ENCODE peak calls at places on chromosomes 4 and X, in eight cellular contexts. One of them, this sample, is unnamed.
A peak's percentile ranks its signal among the peaks of the same experiment; 100 is the strongest.

GRCh38 chrX:63186137-63186536 is 165.0 kb downstream of the SPIN4 start:
- DNase-seq in right lobe of liver: no peak
- DNase-seq in MCF 10A: peak; percentile 15
- DNase-seq in tibial artery: no peak
- DNase-seq in H9: no peak
- DNase-seq in neural progenitor cell: no peak
- DNase-seq in mucosa of descending colon: no peak
- DNase-seq in HFFc6: peak; percentile 0
- DNase-seq in this sample: no peak

GRCh38 chr4:65046496-65047101 is 623.7 kb downstream of the EPHA5 start:
- DNase-seq in tibial artery: no peak
- DNase-seq in mucosa of descending colon: no peak
- DNase-seq in neural progenitor cell: no peak
- DNase-seq in HFFc6: no peak
- DNase-seq in right lobe of liver: no peak
- DNase-seq in H9: no peak
- DNase-seq in MCF 10A: peak; percentile 78
- DNase-seq in this sample: peak; percentile 18

GRCh38 chr4:77074961-77075855 is 581 bp downstream of the CCNI start:
- DNase-seq in HFFc6: peak; percentile 41
- DNase-seq in tibial artery: peak; percentile 80
- DNase-seq in mucosa of descending colon: peak; percentile 71
- DNase-seq in MCF 10A: peak; percentile 76
- DNase-seq in right lobe of liver: peak; percentile 86
- DNase-seq in H9: peak; percentile 59
- DNase-seq in neural progenitor cell: peak; percentile 80
- DNase-seq in this sample: peak; percentile 79

GRCh38 chrX:17395154-17395553 is 20.2 kb downstream of the NHS start:
- DNase-seq in MCF 10A: no peak
- DNase-seq in HFFc6: no peak
- DNase-seq in neural progenitor cell: no peak
- DNase-seq in tibial artery: no peak
- DNase-seq in mucosa of descending colon: no peak
- DNase-seq in H9: no peak
- DNase-seq in right lobe of liver: no peak
- DNase-seq in this sample: no peak

GRCh38 chrX:79325263-79325958 is 41.7 kb downstream of the ITM2A start:
- DNase-seq in mucosa of descending colon: peak; percentile 20
- DNase-seq in neural progenitor cell: peak; percentile 14
- DNase-seq in tibial artery: no peak
- DNase-seq in right lobe of liver: no peak
- DNase-seq in MCF 10A: peak; percentile 20
- DNase-seq in HFFc6: no peak
- DNase-seq in H9: peak; percentile 48
- DNase-seq in this sample: no peak

GRCh38 chrX:112043997-112044396 is 38.6 kb downstream of the TRPC5 start:
- DNase-seq in mucosa of descending colon: no peak
- DNase-seq in tibial artery: no peak
- DNase-seq in HFFc6: no peak
- DNase-seq in neural progenitor cell: peak; percentile 64
- DNase-seq in MCF 10A: peak; percentile 42
- DNase-seq in right lobe of liver: no peak
- DNase-seq in H9: no peak
- DNase-seq in this sample: no peak

GRCh38 chr4:72290737-72291136 is 258.9 kb downstream of the NPFFR2 start:
- DNase-seq in HFFc6: no peak
- DNase-seq in MCF 10A: no peak
- DNase-seq in right lobe of liver: no peak
- DNase-seq in tibial artery: no peak
- DNase-seq in mucosa of descending colon: no peak
- DNase-seq in neural progenitor cell: no peak
- DNase-seq in H9: no peak
- DNase-seq in this sample: no peak

GRCh38 chrX:40127052-40127451 is 29.3 kb upstream of the BCOR start:
- DNase-seq in mucosa of descending colon: no peak
- DNase-seq in neural progenitor cell: no peak
- DNase-seq in right lobe of liver: no peak
- DNase-seq in H9: no peak
- DNase-seq in MCF 10A: no peak
- DNase-seq in HFFc6: peak; percentile 22
- DNase-seq in tibial artery: no peak
- DNase-seq in this sample: peak; percentile 19

GRCh38 chr4:121256346-121256745 is 92.2 kb upstream of the TNIP3 start:
- DNase-seq in MCF 10A: peak; percentile 94
- DNase-seq in right lobe of liver: no peak
- DNase-seq in tibial artery: no peak
- DNase-seq in neural progenitor cell: no peak
- DNase-seq in HFFc6: peak; percentile 90
- DNase-seq in mucosa of descending colon: no peak
- DNase-seq in H9: no peak
- DNase-seq in this sample: no peak

GRCh38 chrX:69060631-69061408 is 104.4 kb downstream of the PJA1 start:
- DNase-seq in neural progenitor cell: peak; percentile 37
- DNase-seq in tibial artery: peak; percentile 22
- DNase-seq in mucosa of descending colon: peak; percentile 69
- DNase-seq in MCF 10A: peak; percentile 65
- DNase-seq in right lobe of liver: no peak
- DNase-seq in HFFc6: no peak
- DNase-seq in H9: peak; percentile 51
- DNase-seq in this sample: no peak

GRCh38 chr4:20288047-20288650 is 36.4 kb downstream of the SLIT2 start:
- DNase-seq in tibial artery: no peak
- DNase-seq in neural progenitor cell: no peak
- DNase-seq in HFFc6: no peak
- DNase-seq in right lobe of liver: no peak
- DNase-seq in MCF 10A: no peak
- DNase-seq in H9: no peak
- DNase-seq in mucosa of descending colon: no peak
- DNase-seq in this sample: no peak

GRCh38 chr4:158169516-158169915 is 3.3 kb downstream of the GASK1B start:
- DNase-seq in neural progenitor cell: no peak
- DNase-seq in mucosa of descending colon: no peak
- DNase-seq in tibial artery: no peak
- DNase-seq in H9: no peak
- DNase-seq in MCF 10A: no peak
- DNase-seq in HFFc6: no peak
- DNase-seq in right lobe of liver: no peak
- DNase-seq in this sample: no peak

GRCh38 chrX:10121787-10122186 is 35.0 kb upstream of the CLCN4 start:
- DNase-seq in mucosa of descending colon: no peak
- DNase-seq in MCF 10A: no peak
- DNase-seq in right lobe of liver: peak; percentile 56
- DNase-seq in neural progenitor cell: no peak
- DNase-seq in tibial artery: no peak
- DNase-seq in HFFc6: no peak
- DNase-seq in H9: no peak
- DNase-seq in this sample: no peak

GRCh38 chr4:3007724-3008123 is 44.4 kb downstream of the GRK4 start:
- DNase-seq in MCF 10A: no peak
- DNase-seq in tibial artery: no peak
- DNase-seq in right lobe of liver: no peak
- DNase-seq in HFFc6: no peak
- DNase-seq in neural progenitor cell: no peak
- DNase-seq in H9: no peak
- DNase-seq in mucosa of descending colon: no peak
- DNase-seq in this sample: no peak

GRCh38 chr4:3010577-3010976 is 47.2 kb downstream of the GRK4 start:
- DNase-seq in tibial artery: no peak
- DNase-seq in HFFc6: no peak
- DNase-seq in mucosa of descending colon: no peak
- DNase-seq in right lobe of liver: no peak
- DNase-seq in neural progenitor cell: no peak
- DNase-seq in H9: no peak
- DNase-seq in MCF 10A: peak; percentile 66
- DNase-seq in this sample: no peak

GRCh38 chr4:3010998-3011397 is 47.6 kb downstream of the GRK4 start:
- DNase-seq in MCF 10A: peak; percentile 75
- DNase-seq in neural progenitor cell: no peak
- DNase-seq in HFFc6: peak; percentile 89
- DNase-seq in right lobe of liver: no peak
- DNase-seq in tibial artery: peak; percentile 41
- DNase-seq in mucosa of descending colon: no peak
- DNase-seq in H9: no peak
- DNase-seq in this sample: no peak

GRCh38 chr4:3011456-3012220 is 48.3 kb downstream of the GRK4 start:
- DNase-seq in neural progenitor cell: no peak
- DNase-seq in right lobe of liver: no peak
- DNase-seq in HFFc6: no peak
- DNase-seq in mucosa of descending colon: no peak
- DNase-seq in H9: no peak
- DNase-seq in tibial artery: no peak
- DNase-seq in MCF 10A: no peak
- DNase-seq in this sample: no peak

GRCh38 chr4:3009422-3009821 is 46.1 kb downstream of the GRK4 start:
- DNase-seq in H9: peak; percentile 47
- DNase-seq in tibial artery: no peak
- DNase-seq in neural progenitor cell: peak; percentile 65
- DNase-seq in right lobe of liver: no peak
- DNase-seq in MCF 10A: peak; percentile 78
- DNase-seq in HFFc6: no peak
- DNase-seq in mucosa of descending colon: no peak
- DNase-seq in this sample: no peak
- TF ChIP-seq CTCF in H9: peak; percentile 59
- TF ChIP-seq CTCF in tibial artery: no peak
- TF ChIP-seq CTCF in neural progenitor cell: peak; percentile 46
- TF ChIP-seq CTCF in right lobe of liver: no peak
- TF ChIP-seq CTCF in MCF 10A: peak; percentile 19
- TF ChIP-seq CTCF in HFFc6: peak; percentile 45
- TF ChIP-seq CTCF in mucosa of descending colon: no peak
- TF ChIP-seq CTCF in this sample: no peak

DNA sequence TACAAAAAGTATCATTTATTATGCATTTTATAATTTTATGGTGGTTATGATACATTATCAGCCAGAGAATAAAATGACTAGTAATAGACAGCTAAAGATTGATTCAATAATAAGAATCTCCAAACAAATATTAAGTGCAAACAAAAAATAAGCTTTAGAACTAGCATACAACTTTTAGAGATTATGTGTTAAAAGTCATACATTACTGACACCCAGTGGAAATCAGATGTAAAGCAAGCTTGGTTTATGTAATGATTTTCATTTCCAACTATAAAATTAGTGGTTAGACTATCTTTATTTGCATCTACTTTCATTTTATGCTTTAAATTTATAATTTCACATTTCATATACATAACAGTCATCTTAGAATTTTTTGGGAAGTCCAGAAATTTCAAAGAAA is 57.7 kb downstream of the IL13RA2 start:
- DNase-seq in mucosa of descending colon: no peak
- DNase-seq in neural progenitor cell: peak; percentile 9
- DNase-seq in tibial artery: no peak
- DNase-seq in H9: no peak
- DNase-seq in MCF 10A: peak; percentile 27
- DNase-seq in right lobe of liver: no peak
- DNase-seq in HFFc6: peak; percentile 1
- DNase-seq in this sample: no peak
- TF ChIP-seq CTCF in mucosa of descending colon: no peak
- TF ChIP-seq CTCF in neural progenitor cell: peak; percentile 79
- TF ChIP-seq CTCF in tibial artery: peak; percentile 39
- TF ChIP-seq CTCF in H9: peak; percentile 82
- TF ChIP-seq CTCF in MCF 10A: peak; percentile 46
- TF ChIP-seq CTCF in right lobe of liver: peak; percentile 37
- TF ChIP-seq CTCF in HFFc6: peak; percentile 74
- TF ChIP-seq CTCF in this sample: no peak

GRCh38 chr4:96186593-96186992 is 346.7 kb downstream of the PDHA2 start:
- DNase-seq in MCF 10A: no peak
- DNase-seq in mucosa of descending colon: no peak
- DNase-seq in HFFc6: no peak
- DNase-seq in tibial artery: no peak
- DNase-seq in right lobe of liver: no peak
- DNase-seq in H9: no peak
- DNase-seq in neural progenitor cell: no peak
- DNase-seq in this sample: no peak
- TF ChIP-seq CTCF in MCF 10A: no peak
- TF ChIP-seq CTCF in mucosa of descending colon: no peak
- TF ChIP-seq CTCF in HFFc6: no peak
- TF ChIP-seq CTCF in tibial artery: no peak
- TF ChIP-seq CTCF in right lobe of liver: no peak
- TF ChIP-seq CTCF in H9: no peak
- TF ChIP-seq CTCF in neural progenitor cell: no peak
- TF ChIP-seq CTCF in this sample: no peak

GRCh38 chr4:145178740-145179139 is 1.6 kb downstream of the OTUD4 start:
- DNase-seq in MCF 10A: peak; percentile 24
- DNase-seq in H9: no peak
- DNase-seq in HFFc6: no peak
- DNase-seq in neural progenitor cell: no peak
- DNase-seq in mucosa of descending colon: peak; percentile 47
- DNase-seq in tibial artery: no peak
- DNase-seq in right lobe of liver: no peak
- DNase-seq in this sample: no peak

GRCh38 chr4:145179201-145179860 is 1.1 kb downstream of the OTUD4 start:
- DNase-seq in H9: peak; percentile 39
- DNase-seq in right lobe of liver: peak; percentile 85
- DNase-seq in tibial artery: peak; percentile 61
- DNase-seq in HFFc6: peak; percentile 28
- DNase-seq in MCF 10A: peak; percentile 56
- DNase-seq in mucosa of descending colon: peak; percentile 80
- DNase-seq in neural progenitor cell: peak; percentile 66
- DNase-seq in this sample: peak; percentile 40

GRCh38 chr4:145182212-145182611 is 1.8 kb upstream of the OTUD4 start:
- DNase-seq in neural progenitor cell: no peak
- DNase-seq in H9: no peak
- DNase-seq in HFFc6: no peak
- DNase-seq in right lobe of liver: no peak
- DNase-seq in tibial artery: no peak
- DNase-seq in MCF 10A: no peak
- DNase-seq in mucosa of descending colon: no peak
- DNase-seq in this sample: no peak

GRCh38 chr4:145181091-145181501 is 707 bp upstream of the OTUD4 start:
- DNase-seq in HFFc6: no peak
- DNase-seq in mucosa of descending colon: no peak
- DNase-seq in right lobe of liver: no peak
- DNase-seq in tibial artery: no peak
- DNase-seq in neural progenitor cell: no peak
- DNase-seq in H9: no peak
- DNase-seq in MCF 10A: no peak
- DNase-seq in this sample: no peak

DNA sequence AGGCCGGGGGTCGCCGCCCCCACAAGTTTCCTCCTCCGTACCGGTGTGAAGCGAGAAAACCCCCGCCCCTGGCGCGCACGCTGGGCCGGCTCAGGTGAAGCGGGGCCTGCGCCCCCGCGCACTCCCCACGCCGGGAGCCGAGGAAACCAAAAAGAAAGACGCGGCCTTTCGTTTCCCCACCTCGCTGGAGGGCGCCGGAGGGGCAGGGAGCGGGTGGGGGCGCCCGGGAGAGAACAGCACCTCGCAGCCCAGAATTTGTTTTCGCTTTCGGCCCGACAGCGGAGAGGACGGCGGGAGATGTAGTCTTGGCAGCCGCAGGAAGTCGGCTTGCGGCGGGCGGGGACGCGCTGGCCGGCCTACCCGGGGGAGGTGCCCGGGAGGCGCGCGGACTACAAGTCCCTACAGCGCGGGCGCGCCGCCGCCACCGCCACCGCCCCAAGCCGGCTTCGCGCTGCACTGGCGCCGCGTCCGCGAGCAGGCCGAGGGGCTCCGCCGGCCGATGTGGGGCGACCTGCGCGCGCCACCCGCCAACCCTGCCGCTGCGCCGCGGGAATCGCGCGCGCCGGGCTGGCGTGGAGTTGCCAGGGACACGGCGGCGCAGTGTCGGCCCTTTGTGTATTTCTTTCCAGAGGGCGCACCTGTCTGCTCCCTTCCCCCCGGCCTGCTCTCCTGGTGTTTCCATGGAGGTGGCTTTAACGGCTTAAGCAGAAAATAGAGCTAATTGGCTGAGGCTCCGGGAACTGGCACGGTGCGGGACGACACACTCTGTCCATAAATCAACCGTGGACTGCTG is at the start of gene OTUD4:
- DNase-seq in HFFc6: peak; percentile 93
- DNase-seq in mucosa of descending colon: peak; percentile 94
- DNase-seq in tibial artery: peak; percentile 95
- DNase-seq in MCF 10A: peak; percentile 92
- DNase-seq in neural progenitor cell: peak; percentile 98
- DNase-seq in right lobe of liver: peak; percentile 98
- DNase-seq in H9: peak; percentile 96
- DNase-seq in this sample: peak; percentile 96
- TF ChIP-seq CTCF in HFFc6: peak; percentile 38
- TF ChIP-seq CTCF in mucosa of descending colon: no peak
- TF ChIP-seq CTCF in tibial artery: no peak
- TF ChIP-seq CTCF in MCF 10A: no peak
- TF ChIP-seq CTCF in neural progenitor cell: peak; percentile 35
- TF ChIP-seq CTCF in right lobe of liver: no peak
- TF ChIP-seq CTCF in H9: peak; percentile 19
- TF ChIP-seq CTCF in this sample: no peak

This sample was measured in glutamatergic neuron.